ENCODE peak calls at places on chromosomes 16 and 17, in nine cellular contexts. L is stimulated activated CD8-positive, alpha-beta memory T cell treated with anti-CD3 and anti-CD28 coated beads, Interleukin-4, amount 100 ng/mL, for 1 hour; E is fibroblast of lung; H is EH; T is activated CD8-positive, alpha-beta memory T cell treated with anti-CD3 and anti-CD28 coated beads for 48 hours; I is AG08396; D is mucosa of descending colon; U is ELF-1; G is activated T-cell treated with anti-CD3 and anti-CD28 coated beads, Interleukin-2, amount 50 U/mL, for 48 hours. X is an unnamed sample.

GRCh38 chr17:39002991-39003715 is 36.0 kb upstream of the FBXO47 start:
- DNase-seq in E (peak), G (peak), I (peak), U (no peak), T (no peak), D (peak), L (no peak), H (peak), X (peak)

GRCh38 chr16:83781-84615 is 6.0 kb downstream of the MPG start:
- DNase-seq in I (peak), H (peak), D (no peak), L (no peak), T (no peak), G (no peak), U (no peak), E (no peak), X (no peak)

GRCh38 chr16:22627043-22627442 is 116.4 kb downstream of the NPIPB5 start:
- DNase-seq in E (no peak), G (no peak), D (no peak), L (no peak), U (no peak), T (no peak), I (no peak), H (no peak), X (no peak)

GRCh38 chr16:88857728-88858339 is 907 bp downstream of the TRAPPC2L start:
- DNase-seq in G (peak), E (peak), H (peak), U (peak), T (peak), D (peak), I (peak), L (peak), X (peak)

GRCh38 chr16:88538366-88539060 is 31.7 kb upstream of the ZC3H18 start:
- DNase-seq in H (no peak), U (no peak), E (no peak), T (no peak), G (no peak), D (no peak), I (no peak), L (no peak), X (peak)

GRCh38 chr16:58848662-58849002 is 114.5 kb upstream of the GOT2 start:
- DNase-seq in L (no peak), U (no peak), E (peak), I (no peak), H (no peak), D (no peak), G (no peak), T (no peak), X (no peak)

GRCh38 chr16:10317425-10318001 is 68.3 kb upstream of the ATF7IP2 start:
- DNase-seq in L (no peak), T (no peak), I (no peak), H (no peak), G (no peak), D (no peak), U (no peak), E (no peak), X (no peak)

GRCh38 chr16:117381-118365 is 20.8 kb downstream of the NPRL3 start:
- DNase-seq in I (peak), G (peak), H (peak), U (peak), L (peak), D (peak), T (peak), E (peak), X (peak)

GRCh38 chr16:11844499-11844898 is 6.8 kb downstream of the RSL1D1 start:
- DNase-seq in E (no peak), L (no peak), H (no peak), G (no peak), I (no peak), D (no peak), U (no peak), T (no peak), X (no peak)

GRCh38 chr17:38797828-38798227 is 1.5 kb downstream of the PIP4K2B start:
- DNase-seq in D (no peak), G (no peak), T (no peak), I (no peak), U (no peak), H (peak), E (no peak), L (no peak), X (no peak)

GRCh38 chr17:67469208-67469980 is 92.3 kb downstream of the PITPNC1 start:
- DNase-seq in D (no peak), G (peak), H (no peak), I (no peak), T (no peak), U (peak), E (peak), L (no peak), X (no peak)

GRCh38 chr17:32112416-32112815 is 29.9 kb upstream of the RHOT1 start:
- DNase-seq in L (no peak), T (no peak), D (no peak), I (no peak), E (no peak), H (no peak), U (no peak), G (no peak), X (no peak)

GRCh38 chr16:30927789-30928378 is 4.5 kb downstream of the FBXL19 start:
- DNase-seq in T (no peak), D (peak), I (peak), U (peak), G (peak), H (peak), E (peak), L (no peak), X (peak)

GRCh38 chr16:88356727-88357199 is 26.0 kb upstream of the ZNF469 start:
- DNase-seq in L (no peak), T (no peak), D (no peak), I (no peak), U (no peak), E (no peak), H (no peak), G (no peak), X (no peak)

GRCh38 chr16:83513006-83513755 is 294.6 kb upstream of the HSBP1 start:
- DNase-seq in U (no peak), H (peak), E (peak), D (no peak), L (no peak), I (peak), T (no peak), G (peak), X (no peak)

GRCh38 chr17:82065193-82065637 is 389 bp downstream of the DUS1L start:
- DNase-seq in G (peak), E (peak), T (no peak), I (peak), D (no peak), L (no peak), U (no peak), H (peak), X (peak)

GRCh38 chr16:73432794-73433455 is 385.0 kb upstream of the ZFHX3 start:
- DNase-seq in D (no peak), T (no peak), G (no peak), I (no peak), H (no peak), U (no peak), E (no peak), L (no peak), X (no peak)

GRCh38 chr17:75842963-75843576 is 1.1 kb downstream of the UNC13D start:
- DNase-seq in G (peak), D (no peak), T (no peak), H (no peak), U (no peak), I (no peak), E (no peak), L (no peak), X (peak)

GRCh38 chr17:64032081-64032480 is 11.6 kb upstream of the ICAM2 start:
- DNase-seq in T (no peak), G (no peak), U (peak), D (no peak), H (peak), L (no peak), E (peak), I (no peak), X (no peak)

GRCh38 chr17:32331243-32332040 is 10.5 kb downstream of the C17orf75 start:
- DNase-seq in G (no peak), U (no peak), L (no peak), D (no peak), T (no peak), I (no peak), E (no peak), H (peak), X (no peak)

GRCh38 chr17:752002-752619 is at the start of gene GEMIN4:
- DNase-seq in E (peak), I (peak), G (peak), L (peak), T (peak), U (peak), H (peak), D (peak), X (peak)

GRCh38 chr17:75047398-75048098 is 523 bp downstream of the KCTD2 start:
- DNase-seq in G (peak), D (peak), U (no peak), L (no peak), E (peak), T (no peak), H (peak), I (peak), X (peak)

GRCh38 chr17:410674-411401 is 58.2 kb upstream of the RPH3AL start:
- DNase-seq in H (peak), G (peak), I (no peak), T (no peak), L (no peak), E (peak), U (peak), D (peak), X (no peak)

GRCh38 chr16:23959069-23959800 is 123.5 kb downstream of the PRKCB start:
- DNase-seq in L (no peak), T (no peak), U (no peak), E (no peak), I (no peak), D (no peak), G (no peak), H (no peak), X (no peak)

GRCh38 chr17:26774291-26775218 is 519.4 kb upstream of the WSB1 start:
- DNase-seq in T (no peak), E (no peak), I (peak), H (no peak), G (no peak), L (no peak), U (peak), D (no peak), X (peak)

GRCh38 chr17:36869856-36870617 is 67.2 kb upstream of the LHX1 start:
- DNase-seq in D (no peak), I (no peak), H (peak), U (peak), E (peak), G (no peak), T (no peak), L (no peak), X (no peak)

GRCh38 chr16:77763994-77764393 is 24.4 kb upstream of the VAT1L start:
- DNase-seq in E (peak), H (no peak), T (no peak), L (no peak), I (no peak), G (no peak), U (no peak), D (no peak), X (no peak)

GRCh38 chr17:78722101-78722761 is 59.8 kb downstream of the CYTH1 start:
- DNase-seq in H (no peak), U (no peak), E (no peak), L (no peak), G (no peak), I (peak), D (no peak), T (no peak), X (no peak)

GRCh38 chr17:6753006-6753445 is 2.8 kb upstream of the XAF1 start:
- DNase-seq in H (peak), D (peak), L (peak), G (peak), I (peak), T (no peak), U (no peak), E (peak), X (peak)

GRCh38 chr16:2777231-2777902 is at the start of gene ELOB:
- DNase-seq in T (peak), D (peak), G (peak), U (peak), E (peak), I (peak), H (peak), L (peak), X (peak)

GRCh38 chr16:14486520-14487303 is 143.3 kb downstream of the PARN start:
- DNase-seq in E (peak), D (peak), L (no peak), T (no peak), U (peak), H (peak), I (peak), G (no peak), X (no peak)

GRCh38 chr16:12558641-12559040 is 245.0 kb downstream of the CPPED1 start:
- DNase-seq in D (no peak), T (no peak), L (no peak), I (no peak), U (no peak), H (no peak), G (no peak), E (no peak), X (no peak)

GRCh38 chr17:29136998-29137730 is 43.0 kb downstream of the MYO18A start:
- DNase-seq in H (peak), L (no peak), D (no peak), G (peak), E (peak), I (no peak), T (no peak), U (no peak), X (no peak)

GRCh38 chr17:32701860-32702259 is 175.1 kb downstream of the MYO1D start:
- DNase-seq in I (no peak), H (no peak), D (no peak), U (no peak), E (no peak), T (no peak), G (no peak), L (no peak), X (no peak)

GRCh38 chr17:76966486-76967181 is 98.4 kb downstream of the MGAT5B start:
- DNase-seq in E (no peak), U (peak), L (no peak), I (no peak), T (no peak), D (no peak), H (no peak), G (no peak), X (no peak)

GRCh38 chr17:29585080-29585751 is 4.2 kb downstream of the GIT1 start:
- DNase-seq in H (peak), E (peak), U (no peak), G (no peak), D (no peak), L (no peak), T (no peak), I (no peak), X (no peak)

GRCh38 chr16:11130978-11131665 is 124.9 kb downstream of the SOCS1 start:
- DNase-seq in G (no peak), T (no peak), I (no peak), D (no peak), L (no peak), E (no peak), U (no peak), H (no peak), X (no peak)

GRCh38 chr17:74417178-74418045 is 14.5 kb upstream of the GPRC5C start:
- DNase-seq in I (no peak), G (peak), T (no peak), L (no peak), H (no peak), E (peak), U (peak), D (peak), X (no peak)

GRCh38 chr16:63461248-63461841 is 1425.1 kb upstream of the CDH8 start:
- DNase-seq in E (peak), G (no peak), I (peak), H (peak), U (peak), L (no peak), T (no peak), D (peak), X (no peak)

X was measured in left lung.